ENCODE peak calls at places on chromosomes 5 and 9, in eight cellular contexts. S is left lung, U is lower lobe of right lung, Q is Karpas-422, G is aorta, V is neural progenitor cell, I is tibial nerve, W is IMR-90. C is an unnamed sample. For H3K4me1, the result is how much of the 10 kb centered on the place peaks cover.

GRCh38 chr5:67050125-67050524 is 146.5 kb downstream of the CD180 start:
- DNase-seq in S (no peak), U (no peak), Q (no peak), G (no peak), V (no peak), I (no peak), W (no peak), C (no peak)

GRCh38 chr9:131406567-131407436 is 12.9 kb downstream of the PRRC2B start:
- DNase-seq in S (no peak), U (no peak), Q (no peak), G (no peak), V (no peak), I (no peak), W (no peak), C (no peak)

GRCh38 chr9:109717342-109717741 is 62.7 kb upstream of the PALM2AKAP2 start:
- DNase-seq in S (no peak), U (no peak), Q (no peak), G (no peak), V (no peak), I (no peak), W (peak), C (no peak)

GRCh38 chr9:98943682-98944129 is at the start of gene COL15A1:
- DNase-seq in S (peak), U (no peak), Q (no peak), G (peak), V (peak), I (no peak), W (no peak), C (no peak)

GRCh38 chr5:80177236-80177635 is 78.6 kb downstream of the SERINC5 start:
- DNase-seq in S (no peak), U (no peak), Q (no peak), G (no peak), V (no peak), I (no peak), W (no peak), C (no peak)

GRCh38 chr5:95986001-95986400 is 24.4 kb upstream of the ELL2 start:
- DNase-seq in S (no peak), U (no peak), Q (no peak), G (no peak), V (no peak), I (no peak), W (peak), C (no peak)

GRCh38 chr9:37998881-37999311 is 70.1 kb downstream of the SHB start:
- DNase-seq in S (no peak), U (peak), Q (peak), G (peak), V (no peak), I (no peak), W (peak), C (peak)

GRCh38 chr9:109499061-109499630 is 1.0 kb upstream of the PTPN3 start:
- DNase-seq in S (no peak), U (no peak), Q (no peak), G (no peak), V (no peak), I (no peak), W (no peak), C (no peak)

GRCh38 chr9:110389148-110389783 is 51.6 kb upstream of the TXNDC8 start:
- DNase-seq in S (no peak), U (no peak), Q (no peak), G (no peak), V (no peak), I (no peak), W (no peak), C (no peak)

GRCh38 chr5:74639538-74640449 is 734 bp downstream of the ENC1 start:
- DNase-seq in S (peak), U (peak), Q (peak), G (peak), V (peak), I (no peak), W (peak), C (peak)

GRCh38 chr5:74895906-74896305 is 29.7 kb upstream of the FAM169A start:
- DNase-seq in S (no peak), U (peak), Q (no peak), G (no peak), V (no peak), I (no peak), W (peak), C (no peak)

GRCh38 chr5:31854181-31854624 is 215.3 kb downstream of the PDZD2 start:
- DNase-seq in S (no peak), U (peak), Q (no peak), G (no peak), V (peak), I (no peak), W (peak), C (peak)

GRCh38 chr5:151144922-151145321 is 12.7 kb downstream of the ANXA6 start:
- DNase-seq in S (no peak), U (no peak), Q (no peak), G (no peak), V (no peak), I (no peak), W (no peak), C (no peak)

GRCh38 chr5:151140686-151141459 is 16.7 kb downstream of the ANXA6 start:
- DNase-seq in S (no peak), U (no peak), Q (no peak), G (no peak), V (no peak), I (no peak), W (no peak), C (no peak)

GRCh38 chr5:151141535-151141934 is 16.0 kb downstream of the ANXA6 start:
- DNase-seq in S (no peak), U (no peak), Q (peak), G (no peak), V (peak), I (no peak), W (peak), C (no peak)

GRCh38 chr5:151144275-151144674 is 13.3 kb downstream of the ANXA6 start:
- DNase-seq in S (no peak), U (no peak), Q (no peak), G (no peak), V (no peak), I (no peak), W (no peak), C (no peak)

GRCh38 chr5:151142933-151143332 is 14.6 kb downstream of the ANXA6 start:
- DNase-seq in S (no peak), U (no peak), Q (no peak), G (no peak), V (no peak), I (no peak), W (no peak), C (no peak)
- H3K4me1 ChIP-seq in S (under half), U (under half), Q (half or more), G (under half), V (under half), I (under half), W (under half), C (under half)

GRCh38 chr9:92745236-92745790 is 19.3 kb downstream of the BICD2 start:
- DNase-seq in S (no peak), U (no peak), Q (no peak), G (peak), V (no peak), I (no peak), W (no peak), C (no peak)
- H3K27ac ChIP-seq in S (no peak), U (no peak), Q (no peak), G (no peak), V (no peak), I (no peak), W (no peak), C (no peak)

GRCh38 chr5:157594237-157594636 is 18.7 kb upstream of the ADAM19 start:
- DNase-seq in S (no peak), U (no peak), Q (no peak), G (no peak), V (no peak), I (no peak), W (no peak), C (no peak)

GRCh38 chr5:157593036-157593435 is 17.5 kb upstream of the ADAM19 start:
- DNase-seq in S (no peak), U (no peak), Q (peak), G (no peak), V (no peak), I (no peak), W (no peak), C (no peak)

GRCh38 chr5:157591766-157592165 is 16.2 kb upstream of the ADAM19 start:
- DNase-seq in S (no peak), U (no peak), Q (no peak), G (no peak), V (no peak), I (no peak), W (no peak), C (no peak)

GRCh38 chr5:157594675-157595074 is 19.1 kb upstream of the ADAM19 start:
- DNase-seq in S (no peak), U (no peak), Q (no peak), G (no peak), V (no peak), I (no peak), W (no peak), C (no peak)

GRCh38 chr5:157592594-157592993 is 17.0 kb upstream of the ADAM19 start:
- DNase-seq in S (no peak), U (no peak), Q (peak), G (no peak), V (no peak), I (no peak), W (no peak), C (no peak)
- H3K4me3 ChIP-seq in S (no peak), U (no peak), Q (peak), G (no peak), V (no peak), I (no peak), W (no peak), C (no peak)

GRCh38 chr5:10629661-10630060 is 65.8 kb downstream of the ANKRD33B start:
- DNase-seq in S (no peak), U (no peak), Q (no peak), G (no peak), V (no peak), I (no peak), W (no peak), C (no peak)
- H3K4me1 ChIP-seq in S (under half), U (under half), Q (under half), G (under half), V (under half), I (under half), W (under half), C (under half)

GRCh38 chr5:65152131-65152530 is 329.6 kb downstream of the ADAMTS6 start:
- DNase-seq in S (no peak), U (no peak), Q (no peak), G (no peak), V (no peak), I (no peak), W (peak), C (no peak)
- H3K27ac ChIP-seq in S (no peak), U (no peak), Q (no peak), G (no peak), V (no peak), I (no peak), W (no peak), C (no peak)

GRCh38 chr9:127854169-127854833 is at the start of gene ENG:
- DNase-seq in S (peak), U (peak), Q (no peak), G (peak), V (no peak), I (peak), W (peak), C (peak)
- H3K4me3 ChIP-seq in S (peak), U (peak), Q (no peak), G (peak), V (no peak), I (peak), W (peak), C (peak)

GRCh38 chr5:1158647-1159340 is 42.6 kb upstream of the SLC6A19 start:
- DNase-seq in S (no peak), U (no peak), Q (no peak), G (peak), V (no peak), I (no peak), W (no peak), C (no peak)

GRCh38 chr5:1155191-1156032 is 43.5 kb upstream of the SLC12A7 start:
- DNase-seq in S (no peak), U (no peak), Q (no peak), G (peak), V (peak), I (no peak), W (no peak), C (no peak)

GRCh38 chr5:1156754-1157460 is 44.5 kb upstream of the SLC6A19 start:
- DNase-seq in S (no peak), U (no peak), Q (no peak), G (peak), V (no peak), I (no peak), W (no peak), C (no peak)

GRCh38 chr5:1153428-1153827 is 41.6 kb upstream of the SLC12A7 start:
- DNase-seq in S (no peak), U (no peak), Q (no peak), G (no peak), V (no peak), I (no peak), W (no peak), C (no peak)

GRCh38 chr5:1156033-1156753 is 44.3 kb upstream of the SLC12A7 start:
- DNase-seq in S (no peak), U (no peak), Q (no peak), G (peak), V (peak), I (no peak), W (no peak), C (no peak)
- H3K4me1 ChIP-seq in S (under half), U (under half), Q (under half), G (under half), V (under half), I (under half), W (under half), C (under half)

GRCh38 chr9:94850540-94851434 is 124.3 kb downstream of the AOPEP start:
- DNase-seq in S (no peak), U (no peak), Q (no peak), G (no peak), V (no peak), I (no peak), W (no peak), C (no peak)

GRCh38 chr9:94843089-94843488 is 116.6 kb downstream of the AOPEP start:
- DNase-seq in S (no peak), U (no peak), Q (no peak), G (no peak), V (peak), I (no peak), W (no peak), C (no peak)

GRCh38 chr9:94851467-94851866 is 125.0 kb downstream of the AOPEP start:
- DNase-seq in S (no peak), U (no peak), Q (no peak), G (no peak), V (no peak), I (no peak), W (no peak), C (no peak)

GRCh38 chr9:94846739-94847138 is 120.2 kb downstream of the AOPEP start:
- DNase-seq in S (no peak), U (no peak), Q (no peak), G (no peak), V (no peak), I (no peak), W (no peak), C (no peak)

DNA sequence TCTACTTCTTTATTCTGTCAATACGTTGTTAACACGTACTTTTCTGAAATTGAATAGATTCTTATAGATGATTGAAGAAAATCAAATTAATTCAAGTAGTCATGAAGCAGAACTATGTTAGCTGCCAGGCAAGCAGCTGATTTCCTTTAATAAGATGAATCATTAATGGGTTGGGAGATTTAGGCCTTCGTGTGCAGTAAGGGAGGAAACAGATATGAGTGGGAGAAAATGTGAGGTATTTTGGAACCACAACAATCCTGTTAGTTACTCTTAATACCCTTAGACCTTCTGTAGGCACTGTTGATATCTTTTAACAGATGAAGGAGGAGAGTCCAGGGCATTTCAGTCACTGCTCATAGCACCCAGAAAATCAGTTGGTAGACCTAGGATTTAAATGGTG is 121.0 kb downstream of the AOPEP start:
- DNase-seq in S (no peak), U (no peak), Q (no peak), G (no peak), V (no peak), I (no peak), W (peak), C (no peak)
- H3K27ac ChIP-seq in S (no peak), U (no peak), Q (no peak), G (no peak), V (no peak), I (no peak), W (peak), C (peak)

DNA sequence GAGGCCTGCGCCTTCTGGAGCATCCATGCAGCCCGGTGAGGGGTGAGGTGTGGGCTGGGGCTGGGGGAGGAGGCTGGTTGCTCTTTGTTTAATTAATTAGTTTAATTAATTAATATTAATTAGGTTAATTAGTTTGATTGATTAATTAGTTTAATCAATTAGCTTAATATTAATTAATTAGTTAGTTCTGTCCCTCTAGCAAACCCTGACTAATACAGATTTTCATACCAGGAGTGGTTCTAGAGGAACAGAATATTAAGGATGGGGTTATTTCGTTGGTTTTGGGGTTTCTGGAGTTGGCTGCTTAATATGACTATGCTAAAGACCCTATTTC is 14.1 kb upstream of the BARX1 start:
- DNase-seq in S (no peak), U (no peak), Q (no peak), G (no peak), V (no peak), I (no peak), W (no peak), C (no peak)
- H3K4me3 ChIP-seq in S (no peak), U (no peak), Q (no peak), G (no peak), V (no peak), I (no peak), W (no peak), C (no peak)

C was measured in kidney.